ENCODE peak calls at places on chromosomes 1 and 21, in six cellular contexts. I is OCI-LY7; M is posterior cingulate gyrus; D is fibroblast of mammary gland; A is naive B cell; T is naive thymus-derived CD8-positive, alpha-beta T cell. R is an unnamed sample.

GRCh38 chr1:61097326-61097725 is 15.0 kb downstream of the NFIA start:
- DNase-seq in I (no peak), M (no peak), D (peak), A (no peak), T (no peak), R (no peak)

GRCh38 chr21:35227774-35228173 is 178.7 kb upstream of the RUNX1 start:
- DNase-seq in I (peak), M (no peak), D (no peak), A (peak), T (no peak), R (no peak)

GRCh38 chr21:39867198-39867650 is at the start of gene PCP4:
- DNase-seq in I (peak), M (peak), D (peak), A (no peak), T (no peak), R (no peak)

GRCh38 chr1:223846668-223847007 is 891 bp upstream of the TP53BP2 start:
- DNase-seq in I (no peak), M (no peak), D (peak), A (no peak), T (no peak), R (no peak)

GRCh38 chr1:199978408-199978940 is 49.0 kb upstream of the NR5A2 start:
- DNase-seq in I (peak), M (no peak), D (peak), A (no peak), T (no peak), R (no peak)

GRCh38 chr1:229808272-229808671 is 182.2 kb downstream of the URB2 start:
- DNase-seq in I (no peak), M (no peak), D (no peak), A (no peak), T (no peak), R (no peak)

GRCh38 chr1:161229896-161230295 is 4.0 kb downstream of the TOMM40L start:
- DNase-seq in I (no peak), M (no peak), D (no peak), A (no peak), T (no peak), R (no peak)

GRCh38 chr1:95219407-95219806 is 14.6 kb upstream of the RWDD3 start:
- DNase-seq in I (no peak), M (no peak), D (no peak), A (no peak), T (no peak), R (no peak)

GRCh38 chr1:26607191-26607590 is 77.6 kb downstream of the RPS6KA1 start:
- DNase-seq in I (no peak), M (no peak), D (peak), A (no peak), T (no peak), R (no peak)

GRCh38 chr1:201982923-201983805 is 716 bp downstream of the RNPEP start:
- DNase-seq in I (peak), M (peak), D (peak), A (peak), T (peak), R (peak)

GRCh38 chr21:35026617-35027557 is 22.2 kb downstream of the RUNX1 start:
- DNase-seq in I (peak), M (no peak), D (no peak), A (peak), T (peak), R (no peak)